ENCODE peak calls at places on chromosomes 4 and X, in five cellular contexts. One of them, this sample, is unnamed.

GRCh38 chrX:96538104-96538725 is 146.4 kb upstream of the DIAPH2 start:
- DNase-seq in neuronal stem cell: no peak
- DNase-seq in H9: no peak
- DNase-seq in mesenchymal stem cell: no peak
- DNase-seq in H1: no peak
- DNase-seq in this sample: no peak

GRCh38 chrX:115968436-115969252 is 201.9 kb upstream of the AGTR2 start:
- DNase-seq in H9: peak; percentile 97
- DNase-seq in H1: peak; percentile 82
- DNase-seq in mesenchymal stem cell: peak; percentile 66
- DNase-seq in neuronal stem cell: peak; percentile 26
- DNase-seq in this sample: no peak

GRCh38 chrX:9522756-9523155 is 57.9 kb downstream of the TBL1X start:
- DNase-seq in mesenchymal stem cell: no peak
- DNase-seq in neuronal stem cell: no peak
- DNase-seq in H9: no peak
- DNase-seq in H1: no peak
- DNase-seq in this sample: peak; percentile 52

GRCh38 chr4:4443821-4444220 is 56.9 kb downstream of the NSG1 start:
- DNase-seq in H1: no peak
- DNase-seq in neuronal stem cell: no peak
- DNase-seq in mesenchymal stem cell: peak; percentile 47
- DNase-seq in H9: no peak
- DNase-seq in this sample: peak; percentile 65

GRCh38 chrX:20437678-20438077 is 171.0 kb upstream of the RPS6KA3 start:
- DNase-seq in H1: no peak
- DNase-seq in neuronal stem cell: no peak
- DNase-seq in H9: no peak
- DNase-seq in mesenchymal stem cell: no peak
- DNase-seq in this sample: no peak

GRCh38 chrX:38561951-38562719 is 793 bp downstream of the TSPAN7 start:
- DNase-seq in mesenchymal stem cell: peak; percentile 2
- DNase-seq in neuronal stem cell: peak; percentile 14
- DNase-seq in H9: peak; percentile 44
- DNase-seq in H1: no peak
- DNase-seq in this sample: no peak

GRCh38 chr4:78092850-78093249 is 35.7 kb downstream of the FRAS1 start:
- DNase-seq in mesenchymal stem cell: no peak
- DNase-seq in neuronal stem cell: peak; percentile 47
- DNase-seq in H9: no peak
- DNase-seq in H1: peak; percentile 50
- DNase-seq in this sample: no peak

GRCh38 chr4:85610450-85610849 is 135.5 kb downstream of the ARHGAP24 start:
- DNase-seq in H9: no peak
- DNase-seq in mesenchymal stem cell: no peak
- DNase-seq in neuronal stem cell: no peak
- DNase-seq in H1: no peak
- DNase-seq in this sample: no peak

GRCh38 chr4:7760228-7760627 is 179.4 kb downstream of the AFAP1 start:
- DNase-seq in mesenchymal stem cell: no peak
- DNase-seq in H1: no peak
- DNase-seq in H9: no peak
- DNase-seq in neuronal stem cell: no peak
- DNase-seq in this sample: no peak

GRCh38 chr4:26474551-26474950 is 15.7 kb downstream of the CCKAR start:
- DNase-seq in mesenchymal stem cell: no peak
- DNase-seq in H1: no peak
- DNase-seq in H9: no peak
- DNase-seq in neuronal stem cell: no peak
- DNase-seq in this sample: no peak

GRCh38 chr4:185540487-185541125 is 5.3 kb upstream of the PDLIM3 start:
- DNase-seq in H1: no peak
- DNase-seq in mesenchymal stem cell: no peak
- DNase-seq in neuronal stem cell: no peak
- DNase-seq in H9: no peak
- DNase-seq in this sample: no peak

GRCh38 chr4:132065940-132066495 is 1083.1 kb upstream of the PCDH10 start:
- DNase-seq in H1: no peak
- DNase-seq in mesenchymal stem cell: peak; percentile 23
- DNase-seq in neuronal stem cell: no peak
- DNase-seq in H9: no peak
- DNase-seq in this sample: peak; percentile 71

GRCh38 chrX:147738260-147738659 is 173.5 kb upstream of the FMR1 start:
- DNase-seq in H9: no peak
- DNase-seq in mesenchymal stem cell: no peak
- DNase-seq in H1: no peak
- DNase-seq in neuronal stem cell: no peak
- DNase-seq in this sample: no peak

GRCh38 chr4:99636422-99636821 is 21.2 kb downstream of the C4orf54 start:
- DNase-seq in H1: no peak
- DNase-seq in neuronal stem cell: no peak
- DNase-seq in mesenchymal stem cell: no peak
- DNase-seq in H9: no peak
- DNase-seq in this sample: no peak

GRCh38 chr4:156751486-156751885 is 220.1 kb downstream of the PDGFC start:
- DNase-seq in neuronal stem cell: no peak
- DNase-seq in H9: no peak
- DNase-seq in mesenchymal stem cell: peak; percentile 53
- DNase-seq in H1: no peak
- DNase-seq in this sample: peak; percentile 42

GRCh38 chr4:3074078-3074845 is at the start of the genes HTT and HTT-AS:
- DNase-seq in neuronal stem cell: peak; percentile 97
- DNase-seq in mesenchymal stem cell: peak; percentile 93
- DNase-seq in H9: peak; percentile 94
- DNase-seq in H1: peak; percentile 84
- DNase-seq in this sample: peak; percentile 91
- H4K91ac ChIP-seq in neuronal stem cell: no peak within 1 kb of the TSS
- H4K91ac ChIP-seq in mesenchymal stem cell: peak within 1 kb of the TSS; percentile 94
- H4K91ac ChIP-seq in H9: no peak within 1 kb of the TSS
- H4K91ac ChIP-seq in H1: no peak within 1 kb of the TSS
- H4K91ac ChIP-seq in this sample: peak within 1 kb of the TSS; percentile 92

GRCh38 chrX:114071412-114071811 is 512.5 kb upstream of the HTR2C start:
- DNase-seq in H1: no peak
- DNase-seq in neuronal stem cell: no peak
- DNase-seq in H9: peak; percentile 56
- DNase-seq in mesenchymal stem cell: no peak
- DNase-seq in this sample: no peak
- H4K91ac ChIP-seq in H1: no peak overlapping the region
- H4K91ac ChIP-seq in neuronal stem cell: no peak overlapping the region
- H4K91ac ChIP-seq in H9: no peak overlapping the region
- H4K91ac ChIP-seq in mesenchymal stem cell: no peak overlapping the region
- H4K91ac ChIP-seq in this sample: no peak overlapping the region

DNA sequence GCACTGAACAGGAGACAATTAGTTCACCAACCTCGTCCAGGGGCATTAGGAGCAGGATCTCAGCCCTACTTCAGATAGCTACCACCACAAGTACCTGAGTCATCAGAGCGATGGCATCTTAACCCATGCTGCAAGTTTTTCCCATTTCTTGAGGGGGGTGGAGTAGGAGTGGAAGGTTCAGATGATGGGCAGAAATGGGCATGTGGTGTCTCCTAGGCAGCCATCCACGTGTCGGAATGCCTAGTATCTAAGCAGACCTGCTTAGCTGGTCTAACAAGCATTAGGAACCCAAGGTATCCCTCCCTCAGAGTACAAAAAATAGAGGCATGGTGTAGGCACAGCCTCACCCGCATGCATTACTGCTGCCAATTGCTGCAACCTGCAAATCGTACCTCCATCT is 159.1 kb upstream of the DGKK start:
- DNase-seq in H9: no peak
- DNase-seq in H1: no peak
- DNase-seq in neuronal stem cell: no peak
- DNase-seq in mesenchymal stem cell: no peak
- DNase-seq in this sample: no peak
- H4K91ac ChIP-seq in H9: no peak overlapping the region
- H4K91ac ChIP-seq in H1: no peak overlapping the region
- H4K91ac ChIP-seq in neuronal stem cell: no peak overlapping the region
- H4K91ac ChIP-seq in mesenchymal stem cell: no peak overlapping the region
- H4K91ac ChIP-seq in this sample: no peak overlapping the region

GRCh38 chr4:94995684-94996394 is 238.1 kb downstream of the BMPR1B start:
- DNase-seq in H9: peak; percentile 56
- DNase-seq in neuronal stem cell: peak; percentile 74
- DNase-seq in mesenchymal stem cell: peak; percentile 12
- DNase-seq in H1: peak; percentile 15
- DNase-seq in this sample: peak; percentile 29
- H4K91ac ChIP-seq in H9: no peak overlapping the region
- H4K91ac ChIP-seq in neuronal stem cell: no peak overlapping the region
- H4K91ac ChIP-seq in mesenchymal stem cell: no peak overlapping the region
- H4K91ac ChIP-seq in H1: no peak overlapping the region
- H4K91ac ChIP-seq in this sample: no peak overlapping the region

GRCh38 chr4:57059890-57060716 is 50.1 kb downstream of the IGFBP7 start:
- DNase-seq in H1: no peak
- DNase-seq in H9: no peak
- DNase-seq in mesenchymal stem cell: peak; percentile 52
- DNase-seq in neuronal stem cell: no peak
- DNase-seq in this sample: peak; percentile 42
- H4K91ac ChIP-seq in H1: no peak overlapping the region
- H4K91ac ChIP-seq in H9: no peak overlapping the region
- H4K91ac ChIP-seq in mesenchymal stem cell: no peak overlapping the region
- H4K91ac ChIP-seq in neuronal stem cell: no peak overlapping the region
- H4K91ac ChIP-seq in this sample: peak overlapping the region; percentile 39

DNA sequence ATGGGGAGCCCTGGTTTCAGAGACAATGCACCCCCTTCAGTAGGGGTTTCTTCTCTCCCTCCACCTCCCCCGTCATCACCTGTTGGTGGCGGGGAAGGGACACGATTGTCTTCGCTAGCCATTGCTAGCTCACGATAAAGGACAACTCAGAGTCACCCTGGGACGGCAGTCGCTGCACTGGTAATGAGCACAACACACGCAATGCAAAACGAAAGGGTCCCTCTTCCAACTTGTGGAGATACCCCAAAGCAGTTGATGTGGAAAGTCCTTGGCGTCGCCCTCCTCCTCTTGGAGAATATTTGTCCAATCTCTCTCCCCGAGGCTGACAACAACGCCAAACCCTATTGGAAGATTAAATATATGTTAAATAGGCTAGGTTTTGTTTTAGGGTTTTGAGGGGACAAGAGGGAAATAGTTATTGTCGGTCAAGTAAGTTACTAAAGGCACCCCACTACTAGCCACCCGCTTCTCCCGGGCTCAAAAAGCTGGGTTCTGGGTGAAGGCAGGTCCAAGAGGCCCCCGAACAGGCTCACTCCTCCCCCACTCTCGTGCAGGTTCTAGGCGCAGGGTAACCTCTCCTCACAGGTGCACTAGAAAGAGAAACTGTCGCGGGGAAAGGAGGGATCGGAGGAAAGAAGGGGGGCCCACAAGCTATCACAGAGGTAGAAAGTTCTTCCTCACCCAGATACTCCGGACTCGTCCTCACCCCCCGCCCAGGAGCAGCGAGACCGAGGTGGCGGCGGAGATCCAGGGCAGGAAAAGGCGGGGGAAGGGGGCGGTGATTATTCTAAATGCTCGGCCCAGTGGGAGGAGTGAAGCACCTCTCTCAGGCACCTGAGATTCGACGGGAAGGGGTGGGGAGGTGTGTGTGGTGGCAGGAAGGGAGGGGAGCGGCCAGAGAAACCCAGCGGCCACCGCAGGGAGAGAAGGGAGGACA is at the start of gene LRBA:
- DNase-seq in neuronal stem cell: peak; percentile 68
- DNase-seq in H1: peak; percentile 77
- DNase-seq in H9: peak; percentile 95
- DNase-seq in mesenchymal stem cell: peak; percentile 75
- DNase-seq in this sample: peak; percentile 21
- H4K91ac ChIP-seq in neuronal stem cell: no peak within 1 kb of the TSS
- H4K91ac ChIP-seq in H1: peak within 1 kb of the TSS; percentile 97
- H4K91ac ChIP-seq in H9: no peak within 1 kb of the TSS
- H4K91ac ChIP-seq in mesenchymal stem cell: peak within 1 kb of the TSS; percentile 93
- H4K91ac ChIP-seq in this sample: peak within 1 kb of the TSS; percentile 78

GRCh38 chrX:154098551-154098950 is 1.0 kb upstream of the MECP2 start:
- DNase-seq in mesenchymal stem cell: no peak
- DNase-seq in neuronal stem cell: no peak
- DNase-seq in H9: no peak
- DNase-seq in H1: no peak
- DNase-seq in this sample: no peak

GRCh38 chrX:154096140-154097002 is 1.1 kb downstream of the MECP2 start:
- DNase-seq in mesenchymal stem cell: peak; percentile 24
- DNase-seq in neuronal stem cell: no peak
- DNase-seq in H1: no peak
- DNase-seq in H9: no peak
- DNase-seq in this sample: peak; percentile 43

GRCh38 chrX:154097597-154098541 is at the start of gene MECP2:
- DNase-seq in neuronal stem cell: peak; percentile 89
- DNase-seq in mesenchymal stem cell: peak; percentile 91
- DNase-seq in H1: peak; percentile 68
- DNase-seq in H9: peak; percentile 94
- DNase-seq in this sample: peak; percentile 88

GRCh38 chrX:154094833-154095232 is 2.7 kb downstream of the MECP2 start:
- DNase-seq in mesenchymal stem cell: no peak
- DNase-seq in neuronal stem cell: no peak
- DNase-seq in H1: no peak
- DNase-seq in H9: no peak
- DNase-seq in this sample: no peak

GRCh38 chrX:154097003-154097596 is 417 bp downstream of the MECP2 start:
- DNase-seq in H9: peak; percentile 49
- DNase-seq in H1: no peak
- DNase-seq in mesenchymal stem cell: peak; percentile 77
- DNase-seq in neuronal stem cell: peak; percentile 75
- DNase-seq in this sample: peak; percentile 51
- H4K91ac ChIP-seq in H9: no peak overlapping the region
- H4K91ac ChIP-seq in H1: no peak overlapping the region
- H4K91ac ChIP-seq in mesenchymal stem cell: peak overlapping the region; percentile 92
- H4K91ac ChIP-seq in neuronal stem cell: no peak overlapping the region
- H4K91ac ChIP-seq in this sample: peak overlapping the region; percentile 38

GRCh38 chrX:18983711-18984380 is at the start of gene PHKA2:
- DNase-seq in H9: peak; percentile 57
- DNase-seq in neuronal stem cell: no peak
- DNase-seq in H1: no peak
- DNase-seq in mesenchymal stem cell: peak; percentile 61
- DNase-seq in this sample: no peak
- H4K91ac ChIP-seq in H9: no peak within 1 kb of the TSS
- H4K91ac ChIP-seq in neuronal stem cell: no peak within 1 kb of the TSS
- H4K91ac ChIP-seq in H1: no peak within 1 kb of the TSS
- H4K91ac ChIP-seq in mesenchymal stem cell: no peak within 1 kb of the TSS
- H4K91ac ChIP-seq in this sample: peak within 1 kb of the TSS; percentile 75

This sample was measured in IMR-90.